ENCODE peak calls at places on chromosomes 5 and 9, in eight cellular contexts. D is PC-3; O is ACHN; W is aorta; C is psoas muscle; P is glutamatergic neuron; T is activated CD8-positive, alpha-beta memory T cell treated with anti-CD3 and anti-CD28 coated beads for 48 hours; N is caudate nucleus. A is an unnamed sample.

GRCh38 chr5:90940227-90940995 is 381.8 kb downstream of the ADGRV1 start:
- DNase-seq in D (peak), O (peak), W (no peak), C (no peak), P (peak), T (no peak), N (no peak), A (peak)

GRCh38 chr5:141711687-141712086 is 29.7 kb upstream of the ARAP3 start:
- DNase-seq in D (no peak), O (no peak), W (no peak), C (no peak), P (no peak), T (no peak), N (no peak), A (no peak)

GRCh38 chr5:135379052-135379654 is 19.9 kb downstream of the MACROH2A1 start:
- DNase-seq in D (no peak), O (peak), W (no peak), C (no peak), P (no peak), T (no peak), N (peak), A (no peak)

GRCh38 chr5:15966066-15966640 is 213.4 kb downstream of the MARCHF11 start:
- DNase-seq in D (no peak), O (no peak), W (no peak), C (no peak), P (no peak), T (no peak), N (no peak), A (no peak)

GRCh38 chr5:168592014-168592368 is 12.8 kb upstream of the PANK3 start:
- DNase-seq in D (peak), O (no peak), W (no peak), C (no peak), P (no peak), T (no peak), N (no peak), A (no peak)

GRCh38 chr9:36731576-36731975 is 158.9 kb downstream of the MELK start:
- DNase-seq in D (no peak), O (no peak), W (no peak), C (no peak), P (no peak), T (no peak), N (no peak), A (no peak)

GRCh38 chr5:1734908-1735289 is 64.7 kb downstream of the MRPL36 start:
- DNase-seq in D (no peak), O (no peak), W (no peak), C (no peak), P (no peak), T (no peak), N (no peak), A (no peak)

GRCh38 chr9:13688223-13688989 is 408.9 kb upstream of the MPDZ start:
- DNase-seq in D (peak), O (no peak), W (no peak), C (no peak), P (no peak), T (no peak), N (no peak), A (no peak)

GRCh38 chr5:143594913-143595818 is 191.7 kb upstream of the NR3C1 start:
- DNase-seq in D (peak), O (no peak), W (no peak), C (no peak), P (no peak), T (no peak), N (no peak), A (no peak)

GRCh38 chr5:23318960-23319359 is 188.4 kb upstream of the PRDM9 start:
- DNase-seq in D (peak), O (no peak), W (no peak), C (no peak), P (no peak), T (no peak), N (no peak), A (no peak)

GRCh38 chr9:89359018-89359417 is 40.7 kb downstream of the SECISBP2 start:
- DNase-seq in D (no peak), O (no peak), W (no peak), C (peak), P (no peak), T (no peak), N (no peak), A (peak)

GRCh38 chr5:135026645-135027317 is 7.2 kb downstream of the PITX1 start:
- DNase-seq in D (no peak), O (no peak), W (no peak), C (peak), P (no peak), T (no peak), N (no peak), A (no peak)

GRCh38 chr5:112418412-112419049 is 546 bp downstream of the EPB41L4A start:
- DNase-seq in D (no peak), O (peak), W (no peak), C (no peak), P (peak), T (no peak), N (no peak), A (peak)

GRCh38 chr5:173602423-173602822 is 14.0 kb downstream of the BOD1 start:
- DNase-seq in D (no peak), O (no peak), W (peak), C (peak), P (no peak), T (no peak), N (no peak), A (peak)

GRCh38 chr5:137370096-137370495 is 129.0 kb downstream of the SPOCK1 start:
- DNase-seq in D (peak), O (no peak), W (no peak), C (no peak), P (no peak), T (no peak), N (no peak), A (no peak)

GRCh38 chr9:1233568-1233967 is 183.4 kb downstream of the DMRT2 start:
- DNase-seq in D (no peak), O (no peak), W (no peak), C (no peak), P (no peak), T (no peak), N (no peak), A (no peak)

GRCh38 chr9:76444530-76444929 is 14.5 kb upstream of the GCNT1 start:
- DNase-seq in D (no peak), O (no peak), W (no peak), C (no peak), P (no peak), T (no peak), N (no peak), A (no peak)

GRCh38 chr5:59845733-59846132 is 47.8 kb downstream of the PDE4D start:
- DNase-seq in D (no peak), O (no peak), W (no peak), C (no peak), P (no peak), T (no peak), N (no peak), A (no peak)

GRCh38 chr9:78543353-78543752 is 246.4 kb downstream of the PSAT1 start:
- DNase-seq in D (no peak), O (no peak), W (no peak), C (no peak), P (no peak), T (no peak), N (no peak), A (no peak)

GRCh38 chr9:35828716-35829083 is at the start of gene FAM221B:
- DNase-seq in D (no peak), O (no peak), W (no peak), C (no peak), P (peak), T (no peak), N (no peak), A (no peak)

GRCh38 chr5:963673-964531 is 44.7 kb upstream of the NKD2 start:
- DNase-seq in D (no peak), O (no peak), W (peak), C (peak), P (peak), T (peak), N (no peak), A (no peak)

GRCh38 chr9:4117835-4118610 is 181.8 kb downstream of the GLIS3 start:
- DNase-seq in D (no peak), O (no peak), W (peak), C (peak), P (peak), T (peak), N (no peak), A (peak)

GRCh38 chr5:174690256-174690655 is 34.1 kb upstream of the MSX2 start:
- DNase-seq in D (peak), O (no peak), W (no peak), C (no peak), P (no peak), T (no peak), N (no peak), A (peak)

GRCh38 chr5:73312146-73312871 is 136.3 kb downstream of the FOXD1 start:
- DNase-seq in D (no peak), O (peak), W (peak), C (no peak), P (no peak), T (no peak), N (no peak), A (no peak)

GRCh38 chr9:126154182-126154827 is 172.3 kb upstream of the MVB12B start:
- DNase-seq in D (no peak), O (no peak), W (no peak), C (no peak), P (no peak), T (no peak), N (no peak), A (no peak)

A was measured in ovary.